ENCODE peak calls at places on chromosomes 13 and 19, in four cellular contexts. X is heart left ventricle, R is Peyer's patch, Y is vagina. L is an unnamed sample.
A peak's percentile ranks its signal among the peaks of the same experiment; 100 is the strongest.

GRCh38 chr13:106533940-106534843 is 1.3 kb downstream of the EFNB2 start:
- DNase-seq in R (no peak), Y (no peak), X (peak; percentile 37), L (peak; percentile 54)

GRCh38 chr19:5246554-5247155 is 94.0 kb downstream of the PTPRS start:
- DNase-seq in X (no peak), Y (no peak), R (no peak), L (no peak)

GRCh38 chr13:45015300-45015699 is 26.0 kb downstream of the GPALPP1 start:
- DNase-seq in R (no peak), X (no peak), Y (no peak), L (no peak)

GRCh38 chr13:28117689-28118377 is 17.5 kb upstream of the FLT3 start:
- DNase-seq in X (peak; percentile 79), Y (no peak), R (no peak), L (peak; percentile 42)

GRCh38 chr19:4831351-4832340 is at the start of gene TICAM1:
- DNase-seq in X (peak; percentile 88), R (peak; percentile 68), Y (no peak), L (peak; percentile 90)

GRCh38 chr13:43767351-43767901 is 19.3 kb downstream of the ENOX1 start:
- DNase-seq in Y (no peak), X (peak; percentile 79), R (no peak), L (no peak)

GRCh38 chr13:109163052-109163413 is 533.6 kb downstream of the MYO16 start:
- DNase-seq in R (no peak), Y (no peak), X (no peak), L (no peak)

GRCh38 chr13:97068964-97069815 is 74.9 kb upstream of the OXGR1 start:
- DNase-seq in R (no peak), Y (no peak), X (no peak), L (no peak)

GRCh38 chr19:4066176-4066606 is 508 bp downstream of the ZBTB7A start:
- DNase-seq in X (peak; percentile 80), Y (no peak), R (peak; percentile 74), L (peak; percentile 76)

GRCh38 chr19:47719047-47719885 is 6.0 kb downstream of the EHD2 start:
- DNase-seq in R (peak; percentile 32), Y (peak; percentile 98), X (peak; percentile 94), L (no peak)

GRCh38 chr19:49652723-49653465 is 10.9 kb downstream of the SCAF1 start:
- DNase-seq in R (no peak), Y (no peak), X (no peak), L (no peak)

GRCh38 chr19:18839465-18840287 is 7.9 kb downstream of the UPF1 start:
- DNase-seq in Y (no peak), X (no peak), R (no peak), L (peak; percentile 91)

GRCh38 chr19:3374369-3375112 is 8.2 kb downstream of the NFIC start:
- DNase-seq in Y (no peak), R (no peak), X (peak; percentile 75), L (peak; percentile 97)

GRCh38 chr13:44715287-44716224 is 139.4 kb upstream of the TSC22D1 start:
- DNase-seq in Y (no peak), X (no peak), R (no peak), L (no peak)

GRCh38 chr19:43438291-43439162 is 23.8 kb downstream of the TEX101 start:
- DNase-seq in R (peak; percentile 20), Y (no peak), X (peak; percentile 82), L (no peak)

GRCh38 chr13:48532146-48532472 is 771 bp downstream of the RCBTB2 start:
- DNase-seq in R (no peak), X (no peak), Y (no peak), L (no peak)

GRCh38 chr13:36332986-36333385 is 13.2 kb downstream of the SPART start:
- DNase-seq in R (no peak), Y (no peak), X (no peak), L (no peak)

GRCh38 chr19:4369888-4370260 is 26.5 kb downstream of the MPND start:
- DNase-seq in X (peak; percentile 65), Y (no peak), R (peak; percentile 79), L (no peak)

GRCh38 chr13:82833928-82834327 is 1048.3 kb downstream of the SLITRK1 start:
- DNase-seq in R (no peak), Y (no peak), X (no peak), L (no peak)

GRCh38 chr19:10230155-10230903 is 802 bp downstream of the S1PR2 start:
- DNase-seq in X (peak; percentile 66), R (peak; percentile 60), Y (no peak), L (peak; percentile 53)

GRCh38 chr19:19105365-19106060 is 32.8 kb downstream of the TMEM161A start:
- DNase-seq in R (peak; percentile 43), Y (no peak), X (peak; percentile 72), L (no peak)

GRCh38 chr19:38977445-38978314 is 2.1 kb upstream of the FBXO17 start:
- DNase-seq in R (no peak), X (no peak), Y (no peak), L (no peak)

GRCh38 chr13:51576754-51577153 is 7.5 kb upstream of the WDFY2 start:
- DNase-seq in R (no peak), Y (no peak), X (no peak), L (no peak)

GRCh38 chr13:50911051-50911690 is 1.6 kb downstream of the RNASEH2B start:
- DNase-seq in R (no peak), Y (no peak), X (no peak), L (no peak)

GRCh38 chr13:110338441-110339101 is 31.5 kb downstream of the COL4A2 start:
- DNase-seq in X (peak; percentile 76), Y (no peak), R (no peak), L (no peak)

GRCh38 chr13:44903596-44903995 is 85.7 kb downstream of the NUFIP1 start:
- DNase-seq in R (peak; percentile 29), Y (peak; percentile 95), X (peak; percentile 84), L (no peak)

GRCh38 chr19:2495651-2496316 is 19.9 kb downstream of the GADD45B start:
- DNase-seq in R (no peak), X (peak; percentile 72), Y (no peak), L (no peak)

GRCh38 chr19:10143700-10144099 is 24.0 kb upstream of the EIF3G start:
- DNase-seq in Y (no peak), X (no peak), R (peak; percentile 23), L (no peak)

GRCh38 chr19:33503791-33504444 is 17.7 kb downstream of the PEPD start:
- DNase-seq in Y (no peak), X (peak; percentile 13), R (no peak), L (peak; percentile 27)

GRCh38 chr13:111484959-111485358 is 164.5 kb downstream of the TEX29 start:
- DNase-seq in R (no peak), X (no peak), Y (no peak), L (peak; percentile 17)

GRCh38 chr13:112711528-112712265 is 21.9 kb downstream of the ATP11A start:
- DNase-seq in X (peak; percentile 89), R (peak; percentile 21), Y (peak; percentile 99), L (peak; percentile 84)

GRCh38 chr19:29841209-29841558 is 29.4 kb downstream of the CCNE1 start:
- DNase-seq in X (no peak), R (no peak), Y (no peak), L (no peak)

GRCh38 chr19:3367572-3368440 is 1.4 kb downstream of the NFIC start:
- DNase-seq in X (no peak), R (no peak), Y (no peak), L (peak; percentile 48)

GRCh38 chr19:18433735-18434398 is 4.1 kb downstream of the ISYNA1 start:
- DNase-seq in X (no peak), Y (no peak), R (no peak), L (no peak)

GRCh38 chr13:67416047-67416925 is 186.2 kb upstream of the PCDH9 start:
- DNase-seq in R (no peak), Y (no peak), X (no peak), L (no peak)

GRCh38 chr19:9061879-9062278 is 25.0 kb upstream of the OR1M1 start:
- DNase-seq in R (no peak), X (no peak), Y (no peak), L (no peak)

GRCh38 chr13:50060718-50061117 is 45.5 kb downstream of the KCNRG start:
- DNase-seq in R (no peak), Y (no peak), X (no peak), L (no peak)

GRCh38 chr13:75806101-75806500 is 170.0 kb downstream of the LMO7 start:
- DNase-seq in X (no peak), R (no peak), Y (no peak), L (no peak)

GRCh38 chr19:51339313-51339686 is 2.6 kb downstream of the VSIG10L start:
- DNase-seq in R (no peak), X (no peak), Y (no peak), L (no peak)

DNA sequence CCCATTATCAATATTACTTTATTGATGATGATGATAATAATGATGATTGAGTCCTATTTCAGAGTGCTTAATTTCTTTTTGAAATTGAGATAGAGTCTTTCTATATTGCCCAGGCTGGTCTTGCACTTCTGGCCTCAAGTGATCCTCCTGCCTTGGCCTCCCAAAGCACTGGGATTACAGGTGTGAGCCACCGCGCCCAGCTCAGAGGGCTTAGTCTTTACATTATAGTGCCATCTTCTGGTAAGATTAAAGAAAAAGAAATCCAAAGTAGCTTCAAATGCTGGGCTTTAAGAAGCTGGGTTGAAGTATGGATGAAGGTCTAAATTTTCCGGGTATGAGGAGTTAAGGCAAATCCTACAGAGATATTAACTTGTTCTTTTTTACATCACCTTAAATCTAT is 3.4 kb upstream of the ZNF333 start:
- DNase-seq in Y (no peak), X (no peak), R (peak; percentile 25), L (no peak)
- TF ChIP-seq CTCF in Y (no peak), X (peak; percentile 39), R (peak; percentile 44), L (no peak)

GRCh38 chr19:11374449-11375142 is at the start of gene SWSAP1:
- DNase-seq in R (peak; percentile 98), X (peak; percentile 99), Y (peak; percentile 100), L (peak; percentile 99)
- H3K4me1 ChIP-seq in R (peaks cover 32% of the 10 kb centered on the region), X (peaks cover 11% of the 10 kb centered on the region), Y (peaks cover 51% of the 10 kb centered on the region), L (no peaks in the 10 kb centered on the region)

GRCh38 chr19:28614634-28615545 is 598.1 kb downstream of the UQCRFS1 start:
- DNase-seq in X (no peak), R (no peak), Y (no peak), L (no peak)
- TF ChIP-seq POLR2A in X (no peak), R (no peak), Y (no peak), L (no peak)

GRCh38 chr13:33153421-33154381 is 131.9 kb downstream of the STARD13 start:
- DNase-seq in X (peak; percentile 60), R (no peak), Y (no peak), L (no peak)
- TF ChIP-seq CTCF in X (no peak), R (no peak), Y (no peak), L (no peak)

L was measured in right lobe of liver.